ENCODE peak calls at places on chromosomes 5 and 9, in five cellular contexts. One of them, this sample, is unnamed.

GRCh38 chr9:98882569-98882923 is 61.2 kb upstream of the COL15A1 start:
- DNase-seq in Ammon's horn: no peak
- DNase-seq in H7: no peak
- DNase-seq in left ventricle myocardium inferior: no peak
- DNase-seq in fibroblast of pulmonary artery: no peak
- DNase-seq in this sample: no peak

GRCh38 chr5:50445281-50445949 is 4.3 kb upstream of the EMB start:
- DNase-seq in Ammon's horn: peak; percentile 11
- DNase-seq in H7: no peak
- DNase-seq in left ventricle myocardium inferior: no peak
- DNase-seq in fibroblast of pulmonary artery: no peak
- DNase-seq in this sample: no peak

GRCh38 chr5:133664422-133664821 is 52.1 kb upstream of the FSTL4 start:
- DNase-seq in Ammon's horn: no peak
- DNase-seq in H7: no peak
- DNase-seq in left ventricle myocardium inferior: no peak
- DNase-seq in fibroblast of pulmonary artery: no peak
- DNase-seq in this sample: no peak

GRCh38 chr5:122144236-122144635 is 14.9 kb downstream of the ZNF474 start:
- DNase-seq in Ammon's horn: peak; percentile 24
- DNase-seq in H7: no peak
- DNase-seq in left ventricle myocardium inferior: no peak
- DNase-seq in fibroblast of pulmonary artery: no peak
- DNase-seq in this sample: no peak

GRCh38 chr9:126480810-126481209 is 132.9 kb upstream of the LMX1B start:
- DNase-seq in Ammon's horn: no peak
- DNase-seq in H7: no peak
- DNase-seq in left ventricle myocardium inferior: no peak
- DNase-seq in fibroblast of pulmonary artery: no peak
- DNase-seq in this sample: no peak

GRCh38 chr9:111959960-111960359 is 63.3 kb downstream of the UGCG start:
- DNase-seq in Ammon's horn: no peak
- DNase-seq in H7: no peak
- DNase-seq in left ventricle myocardium inferior: no peak
- DNase-seq in fibroblast of pulmonary artery: peak; percentile 56
- DNase-seq in this sample: no peak

GRCh38 chr5:143352691-143353090 is 50.8 kb downstream of the NR3C1 start:
- DNase-seq in Ammon's horn: no peak
- DNase-seq in H7: no peak
- DNase-seq in left ventricle myocardium inferior: no peak
- DNase-seq in fibroblast of pulmonary artery: no peak
- DNase-seq in this sample: no peak

GRCh38 chr9:19460258-19460657 is 51.4 kb downstream of the ACER2 start:
- DNase-seq in Ammon's horn: no peak
- DNase-seq in H7: peak; percentile 16
- DNase-seq in left ventricle myocardium inferior: no peak
- DNase-seq in fibroblast of pulmonary artery: no peak
- DNase-seq in this sample: no peak

GRCh38 chr5:31639488-31640011 is 619 bp downstream of the PDZD2 start:
- DNase-seq in Ammon's horn: no peak
- DNase-seq in H7: peak; percentile 70
- DNase-seq in left ventricle myocardium inferior: no peak
- DNase-seq in fibroblast of pulmonary artery: no peak
- DNase-seq in this sample: no peak

GRCh38 chr5:122312670-122312988 is 592 bp downstream of the SNCAIP start:
- DNase-seq in Ammon's horn: no peak
- DNase-seq in H7: no peak
- DNase-seq in left ventricle myocardium inferior: peak; percentile 13
- DNase-seq in fibroblast of pulmonary artery: peak; percentile 23
- DNase-seq in this sample: peak; percentile 44

GRCh38 chr9:89311346-89312153 is 555 bp downstream of the CKS2 start:
- DNase-seq in Ammon's horn: no peak
- DNase-seq in H7: peak; percentile 84
- DNase-seq in left ventricle myocardium inferior: peak; percentile 23
- DNase-seq in fibroblast of pulmonary artery: no peak
- DNase-seq in this sample: no peak

GRCh38 chr5:151298063-151298462 is 5.5 kb downstream of the SLC36A3 start:
- DNase-seq in Ammon's horn: peak; percentile 18
- DNase-seq in H7: peak; percentile 52
- DNase-seq in left ventricle myocardium inferior: no peak
- DNase-seq in fibroblast of pulmonary artery: peak; percentile 75
- DNase-seq in this sample: no peak

GRCh38 chr5:135012951-135013391 is 21.1 kb downstream of the PITX1 start:
- DNase-seq in Ammon's horn: peak; percentile 35
- DNase-seq in H7: no peak
- DNase-seq in left ventricle myocardium inferior: no peak
- DNase-seq in fibroblast of pulmonary artery: no peak
- DNase-seq in this sample: no peak

GRCh38 chr9:90870646-90871326 is 69.2 kb downstream of the SYK start:
- DNase-seq in Ammon's horn: peak; percentile 61
- DNase-seq in H7: no peak
- DNase-seq in left ventricle myocardium inferior: no peak
- DNase-seq in fibroblast of pulmonary artery: peak; percentile 64
- DNase-seq in this sample: no peak

GRCh38 chr9:113657765-113658564 is 194.4 kb downstream of the RGS3 start:
- DNase-seq in Ammon's horn: peak; percentile 93
- DNase-seq in H7: peak; percentile 92
- DNase-seq in left ventricle myocardium inferior: peak; percentile 85
- DNase-seq in fibroblast of pulmonary artery: peak; percentile 89
- DNase-seq in this sample: peak; percentile 83

GRCh38 chr5:144318011-144318410 is 147.3 kb downstream of the KCTD16 start:
- DNase-seq in Ammon's horn: no peak
- DNase-seq in H7: peak; percentile 3
- DNase-seq in left ventricle myocardium inferior: no peak
- DNase-seq in fibroblast of pulmonary artery: no peak
- DNase-seq in this sample: no peak

GRCh38 chr9:115442054-115442453 is 324.1 kb upstream of the TNC start:
- DNase-seq in Ammon's horn: no peak
- DNase-seq in H7: no peak
- DNase-seq in left ventricle myocardium inferior: no peak
- DNase-seq in fibroblast of pulmonary artery: peak; percentile 6
- DNase-seq in this sample: no peak

GRCh38 chr9:129182122-129182521 is 4.1 kb upstream of the IER5L start:
- DNase-seq in Ammon's horn: no peak
- DNase-seq in H7: no peak
- DNase-seq in left ventricle myocardium inferior: no peak
- DNase-seq in fibroblast of pulmonary artery: no peak
- DNase-seq in this sample: no peak

GRCh38 chr9:134488901-134489280 is 152.7 kb upstream of the COL5A1 start:
- DNase-seq in Ammon's horn: no peak
- DNase-seq in H7: no peak
- DNase-seq in left ventricle myocardium inferior: no peak
- DNase-seq in fibroblast of pulmonary artery: no peak
- DNase-seq in this sample: no peak